ENCODE peak calls at places on chromosomes 7 and 10, in seven cellular contexts. One of them, this sample, is unnamed.

GRCh38 chr7:11896663-11897062 is 64.7 kb upstream of the THSD7A start:
- DNase-seq in AG09319: no peak
- DNase-seq in A549: no peak
- DNase-seq in RWPE1: no peak
- DNase-seq in fibroblast of pulmonary artery: no peak
- DNase-seq in stomach: no peak
- DNase-seq in GM12865: no peak
- DNase-seq in this sample: no peak

GRCh38 chr10:43680035-43680434 is 31.4 kb upstream of the ZNF32 start:
- DNase-seq in AG09319: no peak
- DNase-seq in stomach: no peak
- DNase-seq in A549: no peak
- DNase-seq in fibroblast of pulmonary artery: peak; percentile 24
- DNase-seq in RWPE1: peak; percentile 22
- DNase-seq in GM12865: no peak
- DNase-seq in this sample: no peak

GRCh38 chr7:101935521-101936141 is 118.2 kb downstream of the CUX1 start:
- DNase-seq in fibroblast of pulmonary artery: no peak
- DNase-seq in GM12865: no peak
- DNase-seq in A549: no peak
- DNase-seq in RWPE1: no peak
- DNase-seq in stomach: peak; percentile 72
- DNase-seq in AG09319: no peak
- DNase-seq in this sample: no peak

GRCh38 chr7:101985646-101986199 is 168.3 kb downstream of the CUX1 start:
- DNase-seq in AG09319: no peak
- DNase-seq in RWPE1: no peak
- DNase-seq in stomach: no peak
- DNase-seq in A549: no peak
- DNase-seq in GM12865: peak; percentile 40
- DNase-seq in fibroblast of pulmonary artery: no peak
- DNase-seq in this sample: no peak

GRCh38 chr7:102974366-102975236 is 61.8 kb downstream of the LRRC17 start:
- DNase-seq in GM12865: peak; percentile 5
- DNase-seq in stomach: no peak
- DNase-seq in AG09319: no peak
- DNase-seq in A549: no peak
- DNase-seq in fibroblast of pulmonary artery: no peak
- DNase-seq in RWPE1: no peak
- DNase-seq in this sample: no peak

GRCh38 chr7:87218941-87219544 is 489 bp downstream of the TMEM243 start:
- DNase-seq in stomach: peak; percentile 62
- DNase-seq in A549: peak; percentile 42
- DNase-seq in AG09319: no peak
- DNase-seq in fibroblast of pulmonary artery: peak; percentile 72
- DNase-seq in GM12865: peak; percentile 83
- DNase-seq in RWPE1: peak; percentile 65
- DNase-seq in this sample: no peak

GRCh38 chr10:5971315-5971832 is 6.0 kb downstream of the IL15RA start:
- DNase-seq in A549: no peak
- DNase-seq in AG09319: no peak
- DNase-seq in fibroblast of pulmonary artery: peak; percentile 53
- DNase-seq in stomach: peak; percentile 83
- DNase-seq in RWPE1: peak; percentile 61
- DNase-seq in GM12865: peak; percentile 53
- DNase-seq in this sample: peak; percentile 6

GRCh38 chr10:45386657-45387056 is 12.6 kb downstream of the ALOX5 start:
- DNase-seq in stomach: no peak
- DNase-seq in RWPE1: no peak
- DNase-seq in AG09319: no peak
- DNase-seq in A549: no peak
- DNase-seq in GM12865: no peak
- DNase-seq in fibroblast of pulmonary artery: no peak
- DNase-seq in this sample: no peak

GRCh38 chr7:90222390-90222789 is 10.8 kb downstream of the STEAP2 start:
- DNase-seq in fibroblast of pulmonary artery: no peak
- DNase-seq in RWPE1: no peak
- DNase-seq in stomach: no peak
- DNase-seq in A549: no peak
- DNase-seq in GM12865: no peak
- DNase-seq in AG09319: no peak
- DNase-seq in this sample: no peak

GRCh38 chr10:7285545-7286322 is 125.1 kb downstream of the SFMBT2 start:
- DNase-seq in RWPE1: no peak
- DNase-seq in stomach: no peak
- DNase-seq in GM12865: peak; percentile 45
- DNase-seq in fibroblast of pulmonary artery: no peak
- DNase-seq in AG09319: no peak
- DNase-seq in A549: no peak
- DNase-seq in this sample: no peak

GRCh38 chr10:101055416-101055815 is 6.4 kb upstream of the KAZALD1 start:
- DNase-seq in fibroblast of pulmonary artery: no peak
- DNase-seq in AG09319: no peak
- DNase-seq in GM12865: no peak
- DNase-seq in stomach: no peak
- DNase-seq in A549: no peak
- DNase-seq in RWPE1: no peak
- DNase-seq in this sample: no peak

GRCh38 chr10:113475381-113475807 is 77.5 kb upstream of the HABP2 start:
- DNase-seq in GM12865: no peak
- DNase-seq in stomach: no peak
- DNase-seq in fibroblast of pulmonary artery: peak; percentile 6
- DNase-seq in RWPE1: peak; percentile 57
- DNase-seq in AG09319: peak; percentile 83
- DNase-seq in A549: no peak
- DNase-seq in this sample: no peak

GRCh38 chr7:105788816-105789349 is 87.5 kb downstream of the ATXN7L1 start:
- DNase-seq in A549: no peak
- DNase-seq in RWPE1: no peak
- DNase-seq in stomach: no peak
- DNase-seq in fibroblast of pulmonary artery: no peak
- DNase-seq in AG09319: no peak
- DNase-seq in GM12865: no peak
- DNase-seq in this sample: no peak

GRCh38 chr7:18648849-18649758 is 153.6 kb downstream of the HDAC9 start:
- DNase-seq in RWPE1: no peak
- DNase-seq in GM12865: no peak
- DNase-seq in stomach: no peak
- DNase-seq in AG09319: no peak
- DNase-seq in A549: no peak
- DNase-seq in fibroblast of pulmonary artery: no peak
- DNase-seq in this sample: no peak

GRCh38 chr10:77943086-77943901 is 16.7 kb upstream of the DLG5 start:
- DNase-seq in AG09319: no peak
- DNase-seq in GM12865: no peak
- DNase-seq in fibroblast of pulmonary artery: peak; percentile 76
- DNase-seq in stomach: no peak
- DNase-seq in RWPE1: peak; percentile 88
- DNase-seq in A549: peak; percentile 54
- DNase-seq in this sample: no peak

GRCh38 chr7:129843982-129844840 is 108.5 kb downstream of the UBE2H start:
- DNase-seq in AG09319: no peak
- DNase-seq in RWPE1: no peak
- DNase-seq in stomach: no peak
- DNase-seq in GM12865: peak; percentile 30
- DNase-seq in A549: no peak
- DNase-seq in fibroblast of pulmonary artery: no peak
- DNase-seq in this sample: no peak

GRCh38 chr10:128047991-128048826 is 78.0 kb downstream of the MKI67 start:
- DNase-seq in fibroblast of pulmonary artery: peak; percentile 91
- DNase-seq in GM12865: peak; percentile 59
- DNase-seq in A549: no peak
- DNase-seq in RWPE1: peak; percentile 89
- DNase-seq in AG09319: no peak
- DNase-seq in stomach: no peak
- DNase-seq in this sample: no peak

GRCh38 chr10:10520391-10521385 is 497.0 kb upstream of the CELF2 start:
- DNase-seq in GM12865: peak; percentile 70
- DNase-seq in fibroblast of pulmonary artery: no peak
- DNase-seq in stomach: no peak
- DNase-seq in A549: no peak
- DNase-seq in AG09319: no peak
- DNase-seq in RWPE1: no peak
- DNase-seq in this sample: no peak

DNA sequence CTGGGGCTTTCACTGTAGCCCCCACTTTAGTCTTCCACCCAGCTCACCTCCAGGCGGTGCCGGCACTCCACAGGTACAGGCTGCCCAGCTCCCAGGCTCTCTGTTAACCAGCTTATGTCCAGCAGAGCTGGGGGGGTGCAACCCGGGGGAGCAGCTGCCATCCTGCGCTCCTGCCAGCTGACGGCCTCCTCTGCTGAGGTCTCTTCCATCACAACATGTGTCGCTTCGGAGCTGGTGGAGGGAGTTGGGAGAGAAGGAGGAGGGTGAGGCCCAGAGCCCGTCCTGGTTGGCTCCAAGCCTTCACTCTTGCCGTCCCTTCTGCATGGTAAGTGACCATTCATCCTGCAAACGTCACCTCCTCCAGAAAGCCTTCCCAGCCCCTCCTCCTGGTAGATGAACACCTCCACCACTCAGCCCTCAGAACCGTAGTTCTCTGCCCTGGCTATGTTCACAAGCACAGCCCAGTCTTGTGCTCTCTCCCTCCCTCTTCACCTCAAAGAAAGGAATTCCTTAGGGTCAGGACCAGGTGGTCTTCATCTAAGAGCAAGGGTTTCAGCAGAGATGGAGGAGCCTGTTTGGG is 1.6 kb downstream of the POLM start:
- DNase-seq in RWPE1: no peak
- DNase-seq in stomach: no peak
- DNase-seq in fibroblast of pulmonary artery: no peak
- DNase-seq in AG09319: no peak
- DNase-seq in A549: no peak
- DNase-seq in GM12865: no peak
- DNase-seq in this sample: no peak
- TF ChIP-seq CTCF in RWPE1: no peak
- TF ChIP-seq CTCF in stomach: no peak
- TF ChIP-seq CTCF in fibroblast of pulmonary artery: no peak
- TF ChIP-seq CTCF in AG09319: no peak
- TF ChIP-seq CTCF in A549: no peak
- TF ChIP-seq CTCF in GM12865: no peak
- TF ChIP-seq CTCF in this sample: no peak

GRCh38 chr10:785539-786214 is 96.2 kb upstream of the DIP2C start:
- DNase-seq in stomach: peak; percentile 17
- DNase-seq in A549: no peak
- DNase-seq in RWPE1: no peak
- DNase-seq in fibroblast of pulmonary artery: no peak
- DNase-seq in AG09319: no peak
- DNase-seq in GM12865: no peak
- DNase-seq in this sample: no peak

GRCh38 chr10:784759-785538 is 95.5 kb upstream of the DIP2C start:
- DNase-seq in RWPE1: peak; percentile 50
- DNase-seq in AG09319: peak; percentile 31
- DNase-seq in GM12865: no peak
- DNase-seq in fibroblast of pulmonary artery: peak; percentile 74
- DNase-seq in A549: peak; percentile 54
- DNase-seq in stomach: peak; percentile 69
- DNase-seq in this sample: no peak

GRCh38 chr10:786666-787512 is 97.4 kb upstream of the DIP2C start:
- DNase-seq in A549: no peak
- DNase-seq in stomach: peak; percentile 24
- DNase-seq in fibroblast of pulmonary artery: no peak
- DNase-seq in AG09319: no peak
- DNase-seq in GM12865: no peak
- DNase-seq in RWPE1: no peak
- DNase-seq in this sample: no peak

GRCh38 chr10:782751-783648 is 93.5 kb upstream of the DIP2C start:
- DNase-seq in AG09319: no peak
- DNase-seq in A549: no peak
- DNase-seq in fibroblast of pulmonary artery: no peak
- DNase-seq in GM12865: no peak
- DNase-seq in stomach: peak; percentile 24
- DNase-seq in RWPE1: no peak
- DNase-seq in this sample: no peak

GRCh38 chr10:784377-784758 is 94.9 kb upstream of the DIP2C start:
- DNase-seq in fibroblast of pulmonary artery: no peak
- DNase-seq in RWPE1: no peak
- DNase-seq in stomach: peak; percentile 25
- DNase-seq in AG09319: no peak
- DNase-seq in A549: no peak
- DNase-seq in GM12865: no peak
- DNase-seq in this sample: no peak
- TF ChIP-seq CTCF in fibroblast of pulmonary artery: no peak
- TF ChIP-seq CTCF in RWPE1: no peak
- TF ChIP-seq CTCF in stomach: no peak
- TF ChIP-seq CTCF in AG09319: no peak
- TF ChIP-seq CTCF in A549: no peak
- TF ChIP-seq CTCF in GM12865: no peak
- TF ChIP-seq CTCF in this sample: no peak

GRCh38 chr10:48454302-48455054 is 148.0 kb downstream of the MAPK8 start:
- DNase-seq in AG09319: no peak
- DNase-seq in fibroblast of pulmonary artery: no peak
- DNase-seq in stomach: peak; percentile 56
- DNase-seq in GM12865: no peak
- DNase-seq in RWPE1: no peak
- DNase-seq in A549: no peak
- DNase-seq in this sample: no peak
- TF ChIP-seq CTCF in AG09319: no peak
- TF ChIP-seq CTCF in fibroblast of pulmonary artery: no peak
- TF ChIP-seq CTCF in stomach: no peak
- TF ChIP-seq CTCF in GM12865: no peak
- TF ChIP-seq CTCF in RWPE1: no peak
- TF ChIP-seq CTCF in A549: no peak
- TF ChIP-seq CTCF in this sample: no peak

GRCh38 chr7:116101709-116102108 is 71.1 kb upstream of the TFEC start:
- DNase-seq in stomach: no peak
- DNase-seq in AG09319: no peak
- DNase-seq in RWPE1: no peak
- DNase-seq in fibroblast of pulmonary artery: peak; percentile 44
- DNase-seq in GM12865: no peak
- DNase-seq in A549: no peak
- DNase-seq in this sample: no peak

GRCh38 chr7:116093516-116094301 is 63.1 kb upstream of the TFEC start:
- DNase-seq in A549: no peak
- DNase-seq in RWPE1: no peak
- DNase-seq in AG09319: no peak
- DNase-seq in stomach: no peak
- DNase-seq in GM12865: no peak
- DNase-seq in fibroblast of pulmonary artery: no peak
- DNase-seq in this sample: no peak

GRCh38 chr7:116098175-116098574 is 67.6 kb upstream of the TFEC start:
- DNase-seq in RWPE1: no peak
- DNase-seq in stomach: no peak
- DNase-seq in GM12865: no peak
- DNase-seq in A549: no peak
- DNase-seq in AG09319: no peak
- DNase-seq in fibroblast of pulmonary artery: no peak
- DNase-seq in this sample: no peak

DNA sequence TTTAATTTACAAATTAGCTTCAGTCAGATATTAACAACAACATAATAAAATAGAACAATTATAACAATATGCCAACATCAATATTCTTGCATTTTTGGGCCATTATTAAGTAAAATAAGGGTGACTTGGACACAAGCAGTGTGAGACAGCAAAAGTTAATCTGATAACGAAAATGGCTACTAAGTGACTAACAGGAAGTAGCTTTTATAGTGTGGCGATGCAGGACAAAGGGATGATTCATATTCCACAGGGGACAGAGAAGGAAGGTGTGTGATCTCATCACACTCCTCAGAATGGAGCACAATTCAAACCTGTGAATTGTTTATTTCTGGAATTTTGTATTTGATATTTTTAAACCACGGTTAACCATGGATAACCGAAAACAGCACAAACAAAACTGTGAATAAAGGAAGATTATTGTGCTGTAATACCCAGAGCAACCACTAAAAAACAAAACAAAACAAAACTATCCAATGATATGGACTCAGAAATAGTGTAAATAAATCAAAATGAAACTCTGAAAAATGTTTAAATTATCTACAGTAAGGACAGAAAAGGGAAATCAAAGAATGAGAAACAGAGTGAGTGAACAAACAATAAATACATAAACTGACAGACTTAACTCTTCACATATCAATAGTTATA is 66.9 kb upstream of the TFEC start:
- DNase-seq in RWPE1: peak; percentile 54
- DNase-seq in GM12865: no peak
- DNase-seq in stomach: no peak
- DNase-seq in fibroblast of pulmonary artery: peak; percentile 80
- DNase-seq in A549: peak; percentile 53
- DNase-seq in AG09319: no peak
- DNase-seq in this sample: no peak
- TF ChIP-seq CTCF in RWPE1: peak; percentile 28
- TF ChIP-seq CTCF in GM12865: no peak
- TF ChIP-seq CTCF in stomach: no peak
- TF ChIP-seq CTCF in fibroblast of pulmonary artery: peak; percentile 33
- TF ChIP-seq CTCF in A549: no peak
- TF ChIP-seq CTCF in AG09319: no peak
- TF ChIP-seq CTCF in this sample: peak; percentile 58

This sample was measured in mesothelial cell of epicardium.